ENCODE peak calls at places on chromosomes 11 and 22, in ten cellular contexts. One of them, this sample, is unnamed.

GRCh38 chr11:405976-406795 is 8.6 kb downstream of the SIGIRR start:
- DNase-seq in NCI-H1694: no peak
- DNase-seq in NCI-H82: no peak
- DNase-seq in ELF-1: no peak
- DNase-seq in hypothalamus: no peak
- DNase-seq in MG63: no peak
- DNase-seq in KBM-7: no peak
- DNase-seq in NCI-H1436: no peak
- DNase-seq in psoas muscle: no peak
- DNase-seq in GM23248: no peak
- DNase-seq in this sample: no peak

GRCh38 chr11:813440-814096 is 3.8 kb downstream of the RPLP2 start:
- DNase-seq in NCI-H1694: no peak
- DNase-seq in NCI-H82: peak
- DNase-seq in ELF-1: peak
- DNase-seq in hypothalamus: no peak
- DNase-seq in MG63: no peak
- DNase-seq in KBM-7: no peak
- DNase-seq in NCI-H1436: no peak
- DNase-seq in psoas muscle: no peak
- DNase-seq in GM23248: no peak
- DNase-seq in this sample: no peak

GRCh38 chr22:45612940-45613339 is 58.7 kb upstream of the ATXN10 start:
- DNase-seq in NCI-H1694: no peak
- DNase-seq in NCI-H82: no peak
- DNase-seq in ELF-1: peak
- DNase-seq in hypothalamus: no peak
- DNase-seq in MG63: peak
- DNase-seq in KBM-7: no peak
- DNase-seq in NCI-H1436: no peak
- DNase-seq in psoas muscle: peak
- DNase-seq in GM23248: peak
- DNase-seq in this sample: no peak

GRCh38 chr11:1714908-1715885 is 18.2 kb downstream of the KRTAP5-6 start:
- DNase-seq in NCI-H1694: no peak
- DNase-seq in NCI-H82: no peak
- DNase-seq in ELF-1: no peak
- DNase-seq in hypothalamus: no peak
- DNase-seq in MG63: no peak
- DNase-seq in KBM-7: no peak
- DNase-seq in NCI-H1436: no peak
- DNase-seq in psoas muscle: no peak
- DNase-seq in GM23248: no peak
- DNase-seq in this sample: no peak

GRCh38 chr11:129694966-129695365 is 120.7 kb upstream of the TMEM45B start:
- DNase-seq in NCI-H1694: no peak
- DNase-seq in NCI-H82: no peak
- DNase-seq in ELF-1: no peak
- DNase-seq in hypothalamus: no peak
- DNase-seq in MG63: peak
- DNase-seq in KBM-7: no peak
- DNase-seq in NCI-H1436: no peak
- DNase-seq in psoas muscle: no peak
- DNase-seq in GM23248: peak
- DNase-seq in this sample: no peak

GRCh38 chr22:42621505-42622002 is 6.9 kb upstream of the POLDIP3 start:
- DNase-seq in NCI-H1694: peak
- DNase-seq in NCI-H82: peak
- DNase-seq in ELF-1: peak
- DNase-seq in hypothalamus: peak
- DNase-seq in MG63: peak
- DNase-seq in KBM-7: peak
- DNase-seq in NCI-H1436: peak
- DNase-seq in psoas muscle: peak
- DNase-seq in GM23248: peak
- DNase-seq in this sample: peak

GRCh38 chr22:44205713-44206645 is 25.3 kb downstream of the PARVG start:
- DNase-seq in NCI-H1694: no peak
- DNase-seq in NCI-H82: no peak
- DNase-seq in ELF-1: no peak
- DNase-seq in hypothalamus: no peak
- DNase-seq in MG63: no peak
- DNase-seq in KBM-7: no peak
- DNase-seq in NCI-H1436: no peak
- DNase-seq in psoas muscle: no peak
- DNase-seq in GM23248: no peak
- DNase-seq in this sample: peak

GRCh38 chr11:126892781-126893180 is 107.8 kb downstream of the KIRREL3 start:
- DNase-seq in NCI-H1694: no peak
- DNase-seq in NCI-H82: peak
- DNase-seq in ELF-1: no peak
- DNase-seq in hypothalamus: peak
- DNase-seq in MG63: no peak
- DNase-seq in KBM-7: no peak
- DNase-seq in NCI-H1436: no peak
- DNase-seq in psoas muscle: no peak
- DNase-seq in GM23248: no peak
- DNase-seq in this sample: no peak

GRCh38 chr11:45802531-45803317 is 2.2 kb upstream of the SLC35C1 start:
- DNase-seq in NCI-H1694: no peak
- DNase-seq in NCI-H82: no peak
- DNase-seq in ELF-1: no peak
- DNase-seq in hypothalamus: no peak
- DNase-seq in MG63: no peak
- DNase-seq in KBM-7: no peak
- DNase-seq in NCI-H1436: no peak
- DNase-seq in psoas muscle: no peak
- DNase-seq in GM23248: no peak
- DNase-seq in this sample: no peak

GRCh38 chr22:40200795-40201194 is 23.1 kb downstream of the TNRC6B start:
- DNase-seq in NCI-H1694: no peak
- DNase-seq in NCI-H82: no peak
- DNase-seq in ELF-1: no peak
- DNase-seq in hypothalamus: no peak
- DNase-seq in MG63: no peak
- DNase-seq in KBM-7: no peak
- DNase-seq in NCI-H1436: no peak
- DNase-seq in psoas muscle: no peak
- DNase-seq in GM23248: no peak
- DNase-seq in this sample: no peak

GRCh38 chr11:9253086-9253485 is 12.1 kb downstream of the DENND5A start:
- DNase-seq in NCI-H1694: no peak
- DNase-seq in NCI-H82: no peak
- DNase-seq in ELF-1: no peak
- DNase-seq in hypothalamus: no peak
- DNase-seq in MG63: no peak
- DNase-seq in KBM-7: no peak
- DNase-seq in NCI-H1436: no peak
- DNase-seq in psoas muscle: no peak
- DNase-seq in GM23248: peak
- DNase-seq in this sample: no peak

GRCh38 chr11:119650251-119650650 is 78.7 kb downstream of the NECTIN1 start:
- DNase-seq in NCI-H1694: no peak
- DNase-seq in NCI-H82: no peak
- DNase-seq in ELF-1: peak
- DNase-seq in hypothalamus: no peak
- DNase-seq in MG63: no peak
- DNase-seq in KBM-7: no peak
- DNase-seq in NCI-H1436: no peak
- DNase-seq in psoas muscle: no peak
- DNase-seq in GM23248: no peak
- DNase-seq in this sample: no peak

GRCh38 chr11:75319035-75319877 is 32.2 kb downstream of the ARRB1 start:
- DNase-seq in NCI-H1694: no peak
- DNase-seq in NCI-H82: no peak
- DNase-seq in ELF-1: no peak
- DNase-seq in hypothalamus: no peak
- DNase-seq in MG63: peak
- DNase-seq in KBM-7: no peak
- DNase-seq in NCI-H1436: no peak
- DNase-seq in psoas muscle: no peak
- DNase-seq in GM23248: peak
- DNase-seq in this sample: no peak

GRCh38 chr11:131584694-131585592 is 214.5 kb downstream of the NTM start:
- DNase-seq in NCI-H1694: no peak
- DNase-seq in NCI-H82: peak
- DNase-seq in ELF-1: peak
- DNase-seq in hypothalamus: peak
- DNase-seq in MG63: no peak
- DNase-seq in KBM-7: peak
- DNase-seq in NCI-H1436: no peak
- DNase-seq in psoas muscle: no peak
- DNase-seq in GM23248: no peak
- DNase-seq in this sample: no peak

GRCh38 chr11:3195251-3196160 is 23.1 kb downstream of the MRGPRG start:
- DNase-seq in NCI-H1694: no peak
- DNase-seq in NCI-H82: peak
- DNase-seq in ELF-1: peak
- DNase-seq in hypothalamus: no peak
- DNase-seq in MG63: no peak
- DNase-seq in KBM-7: peak
- DNase-seq in NCI-H1436: no peak
- DNase-seq in psoas muscle: no peak
- DNase-seq in GM23248: peak
- DNase-seq in this sample: peak

GRCh38 chr11:113305440-113306336 is 8.7 kb upstream of the TTC12 start:
- DNase-seq in NCI-H1694: peak
- DNase-seq in NCI-H82: peak
- DNase-seq in ELF-1: peak
- DNase-seq in hypothalamus: peak
- DNase-seq in MG63: peak
- DNase-seq in KBM-7: peak
- DNase-seq in NCI-H1436: peak
- DNase-seq in psoas muscle: peak
- DNase-seq in GM23248: peak
- DNase-seq in this sample: peak

GRCh38 chr11:75147875-75148263 is 3.0 kb upstream of the SLCO2B1 start:
- DNase-seq in NCI-H1694: no peak
- DNase-seq in NCI-H82: no peak
- DNase-seq in ELF-1: no peak
- DNase-seq in hypothalamus: no peak
- DNase-seq in MG63: no peak
- DNase-seq in KBM-7: peak
- DNase-seq in NCI-H1436: no peak
- DNase-seq in psoas muscle: peak
- DNase-seq in GM23248: no peak
- DNase-seq in this sample: no peak

GRCh38 chr11:35330924-35331323 is 88.4 kb downstream of the SLC1A2 start:
- DNase-seq in NCI-H1694: no peak
- DNase-seq in NCI-H82: no peak
- DNase-seq in ELF-1: no peak
- DNase-seq in hypothalamus: no peak
- DNase-seq in MG63: no peak
- DNase-seq in KBM-7: no peak
- DNase-seq in NCI-H1436: no peak
- DNase-seq in psoas muscle: no peak
- DNase-seq in GM23248: no peak
- DNase-seq in this sample: no peak

GRCh38 chr11:75355051-75355450 is 3.6 kb upstream of the ARRB1 start:
- DNase-seq in NCI-H1694: no peak
- DNase-seq in NCI-H82: no peak
- DNase-seq in ELF-1: no peak
- DNase-seq in hypothalamus: no peak
- DNase-seq in MG63: peak
- DNase-seq in KBM-7: no peak
- DNase-seq in NCI-H1436: no peak
- DNase-seq in psoas muscle: no peak
- DNase-seq in GM23248: no peak
- DNase-seq in this sample: no peak

GRCh38 chr11:120633630-120634374 is 122.3 kb downstream of the GRIK4 start:
- DNase-seq in NCI-H1694: no peak
- DNase-seq in NCI-H82: peak
- DNase-seq in ELF-1: no peak
- DNase-seq in hypothalamus: no peak
- DNase-seq in MG63: no peak
- DNase-seq in KBM-7: no peak
- DNase-seq in NCI-H1436: peak
- DNase-seq in psoas muscle: no peak
- DNase-seq in GM23248: no peak
- DNase-seq in this sample: no peak

GRCh38 chr11:60310407-60310998 is 16.6 kb upstream of the MS4A6E start:
- DNase-seq in NCI-H1694: no peak
- DNase-seq in NCI-H82: no peak
- DNase-seq in ELF-1: no peak
- DNase-seq in hypothalamus: no peak
- DNase-seq in MG63: no peak
- DNase-seq in KBM-7: peak
- DNase-seq in NCI-H1436: no peak
- DNase-seq in psoas muscle: no peak
- DNase-seq in GM23248: no peak
- DNase-seq in this sample: no peak

GRCh38 chr11:70456921-70457532 is 58.7 kb downstream of the CTTN start:
- DNase-seq in NCI-H1694: no peak
- DNase-seq in NCI-H82: peak
- DNase-seq in ELF-1: no peak
- DNase-seq in hypothalamus: peak
- DNase-seq in MG63: no peak
- DNase-seq in KBM-7: no peak
- DNase-seq in NCI-H1436: no peak
- DNase-seq in psoas muscle: no peak
- DNase-seq in GM23248: peak
- DNase-seq in this sample: no peak

GRCh38 chr11:87447606-87448005 is 409.9 kb downstream of the TMEM135 start:
- DNase-seq in NCI-H1694: no peak
- DNase-seq in NCI-H82: no peak
- DNase-seq in ELF-1: no peak
- DNase-seq in hypothalamus: no peak
- DNase-seq in MG63: no peak
- DNase-seq in KBM-7: no peak
- DNase-seq in NCI-H1436: no peak
- DNase-seq in psoas muscle: no peak
- DNase-seq in GM23248: no peak
- DNase-seq in this sample: no peak

GRCh38 chr11:79616392-79616831 is 175.6 kb upstream of the TENM4 start:
- DNase-seq in NCI-H1694: no peak
- DNase-seq in NCI-H82: no peak
- DNase-seq in ELF-1: no peak
- DNase-seq in hypothalamus: no peak
- DNase-seq in MG63: no peak
- DNase-seq in KBM-7: no peak
- DNase-seq in NCI-H1436: no peak
- DNase-seq in psoas muscle: no peak
- DNase-seq in GM23248: no peak
- DNase-seq in this sample: no peak

GRCh38 chr11:44399968-44400367 is 90.0 kb upstream of the ALX4 start:
- DNase-seq in NCI-H1694: no peak
- DNase-seq in NCI-H82: no peak
- DNase-seq in ELF-1: no peak
- DNase-seq in hypothalamus: no peak
- DNase-seq in MG63: no peak
- DNase-seq in KBM-7: no peak
- DNase-seq in NCI-H1436: no peak
- DNase-seq in psoas muscle: no peak
- DNase-seq in GM23248: no peak
- DNase-seq in this sample: no peak